ENCODE peak calls at places on chromosome 12, in four cellular contexts. One of them, this sample, is unnamed.

GRCh38 chr12:55720894-55721444 is 776 bp downstream of the RDH5 start:
- DNase-seq in spleen: peak
- DNase-seq in heart left ventricle: peak
- DNase-seq in uterus: peak
- DNase-seq in this sample: no peak

GRCh38 chr12:62435337-62436163 is 31.1 kb upstream of the MON2 start:
- DNase-seq in spleen: peak
- DNase-seq in heart left ventricle: peak
- DNase-seq in uterus: peak
- DNase-seq in this sample: peak

GRCh38 chr12:117981267-117981666 is 12.5 kb upstream of the KSR2 start:
- DNase-seq in spleen: no peak
- DNase-seq in heart left ventricle: no peak
- DNase-seq in uterus: no peak
- DNase-seq in this sample: no peak

GRCh38 chr12:51217133-51217967 is 512 bp downstream of the POU6F1 start:
- DNase-seq in spleen: peak
- DNase-seq in heart left ventricle: peak
- DNase-seq in uterus: peak
- DNase-seq in this sample: peak

GRCh38 chr12:85741051-85741450 is 95.2 kb downstream of the RASSF9 start:
- DNase-seq in spleen: no peak
- DNase-seq in heart left ventricle: no peak
- DNase-seq in uterus: no peak
- DNase-seq in this sample: no peak

GRCh38 chr12:102543494-102543893 is 63.1 kb upstream of the IGF1 start:
- DNase-seq in spleen: no peak
- DNase-seq in heart left ventricle: no peak
- DNase-seq in uterus: no peak
- DNase-seq in this sample: peak

GRCh38 chr12:67042697-67043131 is 226.4 kb upstream of the CAND1 start:
- DNase-seq in spleen: no peak
- DNase-seq in heart left ventricle: no peak
- DNase-seq in uterus: no peak
- DNase-seq in this sample: no peak

GRCh38 chr12:32089156-32089950 is 17.3 kb upstream of the BICD1 start:
- DNase-seq in spleen: no peak
- DNase-seq in heart left ventricle: no peak
- DNase-seq in uterus: no peak
- DNase-seq in this sample: no peak

GRCh38 chr12:90770861-90771260 is 184.1 kb downstream of the CCER1 start:
- DNase-seq in spleen: no peak
- DNase-seq in heart left ventricle: no peak
- DNase-seq in uterus: no peak
- DNase-seq in this sample: no peak

GRCh38 chr12:59928416-59928815 is 332.6 kb downstream of the SLC16A7 start:
- DNase-seq in spleen: no peak
- DNase-seq in heart left ventricle: no peak
- DNase-seq in uterus: no peak
- DNase-seq in this sample: no peak

GRCh38 chr12:116595186-116595585 is 36.0 kb downstream of the MAP1LC3B2 start:
- DNase-seq in spleen: peak
- DNase-seq in heart left ventricle: no peak
- DNase-seq in uterus: peak
- DNase-seq in this sample: peak

GRCh38 chr12:94239332-94239731 is 91.0 kb downstream of the PLXNC1 start:
- DNase-seq in spleen: no peak
- DNase-seq in heart left ventricle: no peak
- DNase-seq in uterus: no peak
- DNase-seq in this sample: no peak

GRCh38 chr12:93415723-93416464 is 25.9 kb downstream of the UBE2N start:
- DNase-seq in spleen: no peak
- DNase-seq in heart left ventricle: no peak
- DNase-seq in uterus: no peak
- DNase-seq in this sample: no peak

GRCh38 chr12:93571360-93571853 is 1.1 kb upstream of the SOCS2 start:
- DNase-seq in spleen: peak
- DNase-seq in heart left ventricle: peak
- DNase-seq in uterus: peak
- DNase-seq in this sample: peak

GRCh38 chr12:18320976-18321375 is 59.7 kb downstream of the PIK3C2G start:
- DNase-seq in spleen: no peak
- DNase-seq in heart left ventricle: no peak
- DNase-seq in uterus: no peak
- DNase-seq in this sample: no peak

GRCh38 chr12:90124914-90125313 is 416.3 kb upstream of the ATP2B1 start:
- DNase-seq in spleen: peak
- DNase-seq in heart left ventricle: no peak
- DNase-seq in uterus: no peak
- DNase-seq in this sample: no peak

DNA sequence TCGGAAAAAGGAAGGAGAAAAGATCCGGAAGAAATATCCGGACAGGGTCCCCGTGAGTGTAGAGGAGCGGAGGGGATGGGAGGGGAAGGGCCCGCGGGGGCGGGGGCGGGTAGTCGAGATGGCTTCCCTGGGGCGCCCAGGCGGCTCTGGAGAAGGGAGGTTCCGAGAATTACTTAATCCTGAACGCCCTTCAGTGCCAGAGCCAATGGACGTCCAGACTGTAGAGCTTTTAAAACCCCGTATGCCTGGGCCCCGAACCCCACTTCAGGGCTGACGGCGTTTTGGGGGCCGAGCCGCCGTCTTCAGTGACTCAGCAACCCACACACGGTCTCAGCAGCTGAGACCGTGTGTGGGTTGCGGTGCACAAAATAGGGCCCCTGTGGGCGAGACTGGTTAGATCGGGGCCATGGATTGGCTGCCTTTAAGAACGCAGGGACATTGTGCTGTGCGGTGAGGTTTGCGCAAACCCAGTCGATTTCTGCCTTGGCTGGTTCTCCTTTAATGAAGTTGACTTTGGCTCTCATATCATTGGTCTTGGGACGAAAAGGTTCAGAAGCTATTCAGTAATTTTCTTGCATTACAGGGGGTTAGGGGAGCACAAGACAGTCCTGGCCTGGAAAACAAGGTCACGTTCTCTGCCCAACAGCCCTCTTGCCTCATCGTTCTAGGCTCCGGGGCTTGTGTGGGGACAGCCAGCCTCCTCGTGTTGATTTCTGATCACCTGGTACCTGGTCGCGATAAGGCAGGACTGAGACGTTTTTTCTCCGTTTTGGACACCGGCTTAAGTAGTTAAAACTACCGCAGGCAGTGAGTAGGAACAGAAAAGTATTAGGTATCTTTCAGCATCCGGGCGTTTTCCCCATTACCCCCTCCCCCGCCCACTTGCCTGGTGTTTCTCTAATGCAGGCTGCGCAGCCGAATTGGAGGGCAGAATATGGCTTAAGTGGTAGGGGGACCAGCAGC is 772 bp downstream of the GABARAPL1 start:
- DNase-seq in spleen: peak
- DNase-seq in heart left ventricle: peak
- DNase-seq in uterus: peak
- DNase-seq in this sample: peak
- TF ChIP-seq POLR2A in spleen: no peak
- TF ChIP-seq POLR2A in heart left ventricle: peak
- TF ChIP-seq POLR2A in uterus: peak
- TF ChIP-seq POLR2A in this sample: no peak

GRCh38 chr12:123064356-123064755 is 83.9 kb downstream of the ARL6IP4 start:
- DNase-seq in spleen: no peak
- DNase-seq in heart left ventricle: peak
- DNase-seq in uterus: peak
- DNase-seq in this sample: no peak

GRCh38 chr12:123067654-123068053 is 83.2 kb downstream of the PITPNM2 start:
- DNase-seq in spleen: no peak
- DNase-seq in heart left ventricle: no peak
- DNase-seq in uterus: no peak
- DNase-seq in this sample: no peak

GRCh38 chr12:123063535-123063934 is 83.1 kb downstream of the ARL6IP4 start:
- DNase-seq in spleen: no peak
- DNase-seq in heart left ventricle: no peak
- DNase-seq in uterus: no peak
- DNase-seq in this sample: no peak

GRCh38 chr12:123064885-123065619 is 84.6 kb downstream of the ARL6IP4 start:
- DNase-seq in spleen: peak
- DNase-seq in heart left ventricle: no peak
- DNase-seq in uterus: no peak
- DNase-seq in this sample: no peak

DNA sequence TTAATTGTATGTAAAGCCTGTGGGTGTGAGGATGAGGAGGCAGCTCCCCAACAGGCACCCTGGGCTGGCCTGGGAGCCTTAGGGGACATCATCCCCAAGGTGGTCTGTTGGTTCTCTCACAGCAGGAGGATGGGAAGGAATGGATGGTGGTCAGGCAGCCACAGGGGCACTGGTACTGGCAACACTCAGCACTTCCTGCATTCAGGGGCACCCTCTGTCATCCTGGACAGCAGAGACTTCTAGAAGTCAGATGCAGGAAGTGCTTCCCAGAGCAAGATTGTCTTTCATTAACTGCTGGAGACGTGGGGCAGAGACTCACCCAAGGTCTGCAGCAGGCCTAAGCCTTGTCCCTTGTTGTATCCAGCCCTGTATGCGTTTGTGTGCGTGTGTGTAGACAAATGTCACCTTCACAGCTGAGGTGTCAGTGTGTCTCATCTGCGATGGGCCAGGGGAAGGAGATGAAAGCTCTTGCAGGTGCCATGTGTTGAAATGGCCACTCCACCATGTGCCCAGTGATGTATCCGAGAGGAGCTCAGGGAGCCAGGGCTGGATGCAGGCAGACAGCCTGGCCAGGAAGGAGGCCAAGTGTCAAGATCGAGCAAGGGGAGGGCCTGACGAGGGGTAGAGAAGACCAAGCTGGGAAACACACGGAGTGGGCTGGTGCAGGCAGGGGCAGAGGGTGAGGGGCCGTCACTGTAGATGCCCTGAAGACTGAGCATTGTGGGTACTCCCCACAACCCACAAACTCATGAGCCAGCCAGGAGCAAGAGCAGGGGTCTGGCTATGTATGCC is 85.0 kb downstream of the PITPNM2 start:
- DNase-seq in spleen: no peak
- DNase-seq in heart left ventricle: no peak
- DNase-seq in uterus: no peak
- DNase-seq in this sample: no peak
- H3K27ac ChIP-seq in spleen: no peak
- H3K27ac ChIP-seq in heart left ventricle: peak
- H3K27ac ChIP-seq in uterus: peak
- H3K27ac ChIP-seq in this sample: no peak

GRCh38 chr12:108734200-108734906 is 3.0 kb upstream of the CORO1C start:
- DNase-seq in spleen: no peak
- DNase-seq in heart left ventricle: no peak
- DNase-seq in uterus: no peak
- DNase-seq in this sample: no peak
- TF ChIP-seq POLR2A in spleen: no peak
- TF ChIP-seq POLR2A in heart left ventricle: no peak
- TF ChIP-seq POLR2A in uterus: no peak
- TF ChIP-seq POLR2A in this sample: no peak

GRCh38 chr12:1435044-1435443 is 159.3 kb downstream of the FBXL14 start:
- DNase-seq in spleen: no peak
- DNase-seq in heart left ventricle: no peak
- DNase-seq in uterus: no peak
- DNase-seq in this sample: no peak
- H3K27ac ChIP-seq in spleen: no peak
- H3K27ac ChIP-seq in heart left ventricle: no peak
- H3K27ac ChIP-seq in uterus: no peak
- H3K27ac ChIP-seq in this sample: no peak

GRCh38 chr12:30732954-30733637 is 21.7 kb downstream of the CAPRIN2 start:
- DNase-seq in spleen: no peak
- DNase-seq in heart left ventricle: no peak
- DNase-seq in uterus: no peak
- DNase-seq in this sample: no peak
- TF ChIP-seq POLR2A in spleen: no peak
- TF ChIP-seq POLR2A in heart left ventricle: no peak
- TF ChIP-seq POLR2A in uterus: no peak
- TF ChIP-seq POLR2A in this sample: no peak

DNA sequence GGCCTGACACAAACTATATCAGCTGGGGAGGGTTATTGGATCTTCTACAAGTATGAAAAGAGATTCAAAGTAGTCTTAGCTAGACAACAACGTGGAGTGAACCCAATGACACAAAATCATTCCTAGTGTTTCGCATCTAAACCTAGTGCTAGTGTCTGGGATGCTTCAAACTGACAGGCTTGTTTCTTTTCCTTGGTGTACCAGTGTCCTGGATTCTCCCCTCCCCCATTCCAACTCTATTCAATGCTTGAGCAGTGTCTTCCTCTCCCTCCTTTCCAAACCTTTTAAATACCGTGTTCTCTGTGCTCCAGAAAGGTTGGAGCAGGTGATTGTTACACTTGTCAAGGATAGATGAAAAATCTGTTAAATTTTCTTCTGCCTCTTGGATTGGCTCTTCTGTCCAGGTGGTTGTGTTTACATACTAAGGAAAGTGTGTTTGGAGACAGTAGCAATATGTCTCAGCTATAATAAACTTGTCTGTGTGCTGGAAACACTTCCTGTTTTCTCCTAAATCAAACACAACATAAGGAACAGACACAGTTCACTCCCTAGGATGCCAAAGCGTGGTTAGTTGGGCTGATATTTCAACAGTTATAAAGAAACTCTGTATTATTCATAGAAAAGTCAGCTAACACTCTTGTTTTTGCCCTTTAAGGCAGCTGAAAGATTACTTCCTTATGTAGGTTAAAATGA is 14.4 kb upstream of the GUCY2C start:
- DNase-seq in spleen: no peak
- DNase-seq in heart left ventricle: no peak
- DNase-seq in uterus: no peak
- DNase-seq in this sample: no peak
- H3K27ac ChIP-seq in spleen: no peak
- H3K27ac ChIP-seq in heart left ventricle: no peak
- H3K27ac ChIP-seq in uterus: peak
- H3K27ac ChIP-seq in this sample: no peak

GRCh38 chr12:54324617-54325441 is at the start of gene COPZ1:
- DNase-seq in spleen: peak
- DNase-seq in heart left ventricle: peak
- DNase-seq in uterus: peak
- DNase-seq in this sample: peak
- TF ChIP-seq POLR2A in spleen: no peak
- TF ChIP-seq POLR2A in heart left ventricle: no peak
- TF ChIP-seq POLR2A in uterus: peak
- TF ChIP-seq POLR2A in this sample: peak

GRCh38 chr12:27682534-27682933 is 13.7 kb upstream of the REP15 start:
- DNase-seq in spleen: no peak
- DNase-seq in heart left ventricle: no peak
- DNase-seq in uterus: no peak
- DNase-seq in this sample: no peak
- H3K27ac ChIP-seq in spleen: no peak
- H3K27ac ChIP-seq in heart left ventricle: no peak
- H3K27ac ChIP-seq in uterus: no peak
- H3K27ac ChIP-seq in this sample: no peak